ENCODE peak calls at places on chromosome 1, in five cellular contexts. Z is endothelial cell of umbilical vein, T is spleen, N is IMR-90, P is heart left ventricle. S is an unnamed sample.

GRCh38 chr1:71668059-71668458 is 587.2 kb upstream of the ZRANB2 start:
- DNase-seq in Z (no peak), T (no peak), N (peak; percentile 44), P (no peak), S (no peak)

GRCh38 chr1:213984387-213985180 is 3.2 kb upstream of the PROX1 start:
- DNase-seq in T (no peak), N (no peak), Z (no peak), P (no peak), S (no peak)

GRCh38 chr1:25782608-25783201 is 17.3 kb upstream of the SELENON start:
- DNase-seq in N (no peak), P (no peak), T (no peak), Z (no peak), S (no peak)

GRCh38 chr1:43063394-43064219 is 104.9 kb upstream of the SLC2A1 start:
- DNase-seq in P (no peak), N (no peak), T (peak; percentile 30), Z (no peak), S (no peak)

GRCh38 chr1:39321979-39322378 is 117.5 kb downstream of the MACF1 start:
- DNase-seq in T (no peak), Z (no peak), P (no peak), N (no peak), S (no peak)

GRCh38 chr1:1432951-1433803 is 2.3 kb upstream of the VWA1 start:
- DNase-seq in P (peak; percentile 81), N (no peak), Z (no peak), T (peak; percentile 74), S (peak; percentile 94)

GRCh38 chr1:155079487-155080249 is 1.0 kb downstream of the EFNA3 start:
- DNase-seq in P (no peak), N (no peak), Z (no peak), T (peak; percentile 78), S (no peak)

GRCh38 chr1:99872063-99872462 is 21.9 kb downstream of the AGL start:
- DNase-seq in P (no peak), N (no peak), T (no peak), Z (no peak), S (no peak)

GRCh38 chr1:119531606-119532323 is 24.8 kb downstream of the HSD3B1 start:
- DNase-seq in T (no peak), P (no peak), N (no peak), Z (no peak), S (no peak)

GRCh38 chr1:109319114-109319513 is 12.3 kb upstream of the MYBPHL start:
- DNase-seq in Z (no peak), P (no peak), N (no peak), T (no peak), S (no peak)

GRCh38 chr1:230149751-230150584 is 82.9 kb downstream of the GALNT2 start:
- DNase-seq in N (peak; percentile 32), Z (no peak), P (no peak), T (peak; percentile 88), S (no peak)

GRCh38 chr1:213976665-213977485 is 10.9 kb upstream of the PROX1 start:
- DNase-seq in Z (no peak), N (no peak), P (no peak), T (no peak), S (no peak)

GRCh38 chr1:61524206-61524605 is 200.7 kb downstream of the TM2D1 start:
- DNase-seq in T (no peak), N (no peak), P (no peak), Z (no peak), S (no peak)

GRCh38 chr1:63112155-63112914 is 210.0 kb upstream of the FOXD3 start:
- DNase-seq in T (no peak), N (peak; percentile 31), P (no peak), Z (no peak), S (no peak)

GRCh38 chr1:65538013-65538578 is 117.6 kb downstream of the LEPR start:
- DNase-seq in N (no peak), Z (peak; percentile 48), P (no peak), T (no peak), S (no peak)

GRCh38 chr1:88867743-88868521 is 23.4 kb downstream of the GTF2B start:
- DNase-seq in P (no peak), Z (no peak), T (no peak), N (peak; percentile 97), S (no peak)

GRCh38 chr1:169024800-169025253 is 81.7 kb upstream of the ATP1B1 start:
- DNase-seq in P (no peak), N (no peak), T (no peak), Z (no peak), S (no peak)

GRCh38 chr1:207913951-207914350 is 3.0 kb upstream of the CD34 start:
- DNase-seq in Z (no peak), N (no peak), P (no peak), T (no peak), S (no peak)

GRCh38 chr1:109971559-109971958 is 13.0 kb upstream of the AHCYL1 start:
- DNase-seq in P (no peak), N (no peak), Z (no peak), T (no peak), S (no peak)

GRCh38 chr1:54585181-54586066 is 37.4 kb downstream of the ACOT11 start:
- DNase-seq in N (peak; percentile 15), T (peak; percentile 47), Z (no peak), P (peak; percentile 81), S (no peak)

GRCh38 chr1:21263052-21263429 is 27.2 kb downstream of the ECE1 start:
- DNase-seq in N (no peak), T (no peak), P (no peak), Z (no peak), S (no peak)

GRCh38 chr1:21263653-21264225 is 26.5 kb downstream of the ECE1 start:
- DNase-seq in N (no peak), T (no peak), Z (no peak), P (no peak), S (no peak)

GRCh38 chr1:21260405-21261129 is 29.7 kb downstream of the ECE1 start:
- DNase-seq in Z (peak; percentile 78), N (no peak), P (no peak), T (no peak), S (no peak)

GRCh38 chr1:21261551-21262281 is 28.5 kb downstream of the ECE1 start:
- DNase-seq in P (peak; percentile 88), T (no peak), N (peak; percentile 96), Z (peak; percentile 96), S (peak; percentile 59)

DNA sequence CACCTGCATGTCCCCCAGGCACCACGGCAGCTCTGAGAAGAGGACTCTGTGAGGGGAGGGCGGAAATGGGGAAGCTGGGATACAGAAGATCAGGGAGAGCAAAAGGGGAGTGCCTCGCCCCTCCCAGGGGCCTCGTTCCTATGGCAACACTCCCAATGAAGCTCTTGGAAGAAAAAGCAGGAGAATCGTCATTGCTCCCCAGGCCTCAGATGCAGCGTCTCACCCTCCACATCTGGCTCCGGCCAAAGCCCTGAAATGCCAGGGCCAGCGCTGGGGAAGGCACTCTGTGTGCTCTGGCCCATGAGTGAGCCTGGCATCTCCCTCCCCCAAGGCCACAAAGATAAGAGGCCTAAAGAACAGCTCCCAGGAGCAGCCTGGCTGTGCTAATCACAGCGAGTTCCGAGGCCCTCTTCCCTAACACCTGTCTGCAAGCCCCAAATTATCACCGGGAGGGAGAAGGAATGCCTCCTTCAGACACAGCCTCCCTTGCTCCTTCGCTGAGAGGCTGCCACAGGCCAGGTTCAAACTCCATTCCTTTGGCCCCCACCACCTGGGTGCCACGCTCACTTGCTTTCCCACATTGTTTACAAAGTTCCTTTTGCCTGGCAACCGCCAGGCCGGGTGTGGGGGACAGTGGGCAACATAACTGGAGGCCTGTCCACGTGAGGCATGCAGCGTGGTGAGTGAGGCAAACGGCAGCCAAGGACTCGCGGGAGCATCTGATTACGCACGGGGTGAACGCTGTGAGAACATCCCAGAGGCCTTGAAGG is 27.8 kb downstream of the ECE1 start:
- DNase-seq in N (peak; percentile 95), P (peak; percentile 83), Z (peak; percentile 74), T (no peak), S (peak; percentile 55)
- TF ChIP-seq POLR2A in N (peak; percentile 47), P (no peak), Z (no peak), T (no peak), S (no peak)

GRCh38 chr1:172938676-172939075 is 112.1 kb downstream of the TNFSF18 start:
- DNase-seq in N (peak; percentile 75), Z (no peak), P (no peak), T (no peak), S (no peak)

GRCh38 chr1:172934417-172934762 is 116.4 kb downstream of the TNFSF18 start:
- DNase-seq in Z (no peak), N (no peak), P (no peak), T (no peak), S (no peak)

GRCh38 chr1:172935062-172935592 is 115.6 kb downstream of the TNFSF18 start:
- DNase-seq in P (no peak), N (peak; percentile 56), T (no peak), Z (peak; percentile 69), S (no peak)

GRCh38 chr1:172932981-172933380 is 117.8 kb downstream of the TNFSF18 start:
- DNase-seq in P (no peak), Z (no peak), N (no peak), T (no peak), S (no peak)

DNA sequence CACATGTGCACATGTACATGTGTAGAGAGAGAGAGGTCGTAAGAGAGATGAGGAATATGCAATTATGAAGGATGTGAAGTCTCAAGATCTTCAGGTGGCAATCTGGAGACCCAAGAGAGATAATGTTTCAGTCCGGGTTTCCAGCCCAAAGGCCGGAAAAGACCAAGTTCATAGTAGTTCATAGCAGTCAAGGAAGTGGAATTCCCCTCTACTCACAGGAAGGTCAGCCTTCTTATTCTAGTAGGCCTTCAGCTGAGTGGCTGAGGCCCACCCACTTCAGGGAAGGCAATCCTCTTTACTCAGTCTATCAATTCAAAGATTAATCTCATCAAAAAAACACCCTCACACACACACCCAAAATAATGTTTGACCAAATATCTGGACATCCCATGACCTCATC is 114.7 kb downstream of the TNFSF18 start:
- DNase-seq in P (no peak), T (no peak), Z (peak; percentile 47), N (no peak), S (no peak)
- H3K27ac ChIP-seq in P (no peak overlapping the region), T (no peak overlapping the region), Z (peak overlapping the region; percentile 90), N (peak overlapping the region; percentile 50), S (no peak overlapping the region)

GRCh38 chr1:220815409-220815808 is 28.7 kb downstream of the MTARC1 start:
- DNase-seq in P (no peak), Z (no peak), N (no peak), T (no peak), S (no peak)
- TF ChIP-seq POLR2A in P (no peak), Z (no peak), N (no peak), T (no peak), S (no peak)

DNA sequence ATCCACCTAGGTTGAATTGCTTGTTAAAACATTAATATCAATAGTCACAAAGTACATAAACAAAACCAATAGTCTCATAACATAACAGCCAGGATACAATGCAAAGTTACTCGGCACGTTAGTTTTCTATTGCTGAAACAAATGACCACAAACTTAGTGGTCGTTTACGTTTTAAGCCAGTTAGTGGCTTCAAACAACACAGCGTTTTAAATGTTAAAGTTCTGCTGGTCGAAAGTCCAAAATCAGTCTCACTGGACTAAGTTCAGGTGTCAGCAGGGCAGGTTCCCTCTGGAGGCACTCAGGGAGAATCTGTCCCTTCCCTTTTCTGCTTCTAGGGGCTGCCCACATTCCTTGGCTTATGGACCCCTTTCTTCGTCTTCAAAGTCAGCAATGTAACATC is 35.6 kb upstream of the ATP1A1 start:
- DNase-seq in Z (no peak), N (no peak), P (no peak), T (no peak), S (no peak)
- H3K27ac ChIP-seq in Z (no peak overlapping the region), N (no peak overlapping the region), P (no peak overlapping the region), T (no peak overlapping the region), S (no peak overlapping the region)

S was measured in breast epithelium.